ENCODE peak calls at places on chromosomes 13 and 19, in eight cellular contexts. J, Q, K, S, I, T, Z and F are unnamed samples.

GRCh38 chr13:112814905-112815585 is 125.2 kb downstream of the ATP11A start:
- DNase-seq in J (peak), Q (peak), K (no peak), S (no peak), I (no peak), T (no peak), Z (no peak), F (peak)

GRCh38 chr19:45161715-45162463 is 1.1 kb upstream of the NKPD1 start:
- DNase-seq in J (peak), Q (peak), K (no peak), S (no peak), I (no peak), T (no peak), Z (no peak), F (peak)

GRCh38 chr19:8305798-8306197 is 2.4 kb downstream of the CD320 start:
- DNase-seq in J (peak), Q (no peak), K (no peak), S (peak), I (no peak), T (no peak), Z (no peak), F (no peak)

GRCh38 chr13:106230450-106230849 is 305.0 kb downstream of the EFNB2 start:
- DNase-seq in J (no peak), Q (no peak), K (no peak), S (no peak), I (no peak), T (no peak), Z (peak), F (peak)

GRCh38 chr13:77028202-77028601 is 1.2 kb upstream of the FBXL3 start:
- DNase-seq in J (no peak), Q (no peak), K (no peak), S (no peak), I (no peak), T (no peak), Z (no peak), F (peak)

GRCh38 chr19:3665681-3666544 is 34.4 kb downstream of the PIP5K1C start:
- DNase-seq in J (peak), Q (peak), K (peak), S (peak), I (peak), T (no peak), Z (no peak), F (no peak)

GRCh38 chr19:39515551-39516191 is 732 bp downstream of the SELENOV start:
- DNase-seq in J (no peak), Q (no peak), K (no peak), S (no peak), I (no peak), T (no peak), Z (no peak), F (no peak)

GRCh38 chr19:45499196-45500180 is 1.2 kb downstream of the PPM1N start:
- DNase-seq in J (peak), Q (no peak), K (no peak), S (peak), I (no peak), T (no peak), Z (peak), F (no peak)

GRCh38 chr13:100668408-100668807 is 6.2 kb downstream of the TMTC4 start:
- DNase-seq in J (no peak), Q (no peak), K (no peak), S (no peak), I (no peak), T (no peak), Z (peak), F (peak)

GRCh38 chr19:29942404-29943261 is 594 bp downstream of the URI1 start:
- DNase-seq in J (peak), Q (peak), K (peak), S (peak), I (peak), T (no peak), Z (no peak), F (no peak)

GRCh38 chr19:4594199-4594598 is 34.7 kb upstream of the SEMA6B start:
- DNase-seq in J (no peak), Q (no peak), K (no peak), S (no peak), I (no peak), T (no peak), Z (no peak), F (no peak)